ENCODE peak calls at places on chromosomes 2 and 18, in four cellular contexts. P, L, I and T are unnamed samples.

GRCh38 chr2:160427629-160428424 is 65.8 kb downstream of the RBMS1 start:
- DNase-seq in P (peak), L (peak), I (no peak), T (no peak)

GRCh38 chr18:50286391-50287027 is 983 bp downstream of the CXXC1 start:
- DNase-seq in P (no peak), L (no peak), I (no peak), T (peak)

GRCh38 chr2:128300621-128301020 is 18.0 kb downstream of the HS6ST1 start:
- DNase-seq in P (no peak), L (no peak), I (no peak), T (no peak)

GRCh38 chr18:62420151-62420512 is 95.0 kb downstream of the TNFRSF11A start:
- DNase-seq in P (peak), L (peak), I (no peak), T (no peak)

GRCh38 chr2:146867472-146867986 is 977.3 kb upstream of the ACVR2A start:
- DNase-seq in P (no peak), L (no peak), I (no peak), T (no peak)

GRCh38 chr2:159497256-159497655 is 119.1 kb downstream of the BAZ2B start:
- DNase-seq in P (peak), L (peak), I (no peak), T (peak)

GRCh38 chr2:55311444-55311870 is 42.4 kb upstream of the MTIF2 start:
- DNase-seq in P (peak), L (peak), I (no peak), T (peak)

GRCh38 chr2:24231461-24231881 is 56.6 kb downstream of the FAM228A start:
- DNase-seq in P (no peak), L (no peak), I (no peak), T (no peak)

GRCh38 chr2:239894276-239894675 is 130.9 kb downstream of the NDUFA10 start:
- DNase-seq in P (no peak), L (no peak), I (no peak), T (no peak)

GRCh38 chr2:160339291-160339690 is 139.2 kb upstream of the ITGB6 start:
- DNase-seq in P (no peak), L (peak), I (no peak), T (no peak)

GRCh38 chr2:83565231-83566025 is 893.7 kb downstream of the SUCLG1 start:
- DNase-seq in P (no peak), L (no peak), I (no peak), T (no peak)

GRCh38 chr2:64222351-64222750 is 78.1 kb upstream of the PELI1 start:
- DNase-seq in P (no peak), L (peak), I (no peak), T (no peak)

GRCh38 chr2:237697586-237698337 is 70.4 kb downstream of the LRRFIP1 start:
- DNase-seq in P (peak), L (peak), I (no peak), T (no peak)

GRCh38 chr2:15081356-15081755 is 448.8 kb downstream of the LRATD1 start:
- DNase-seq in P (no peak), L (no peak), I (no peak), T (no peak)

GRCh38 chr2:605674-606608 is 71.3 kb downstream of the TMEM18 start:
- DNase-seq in P (no peak), L (no peak), I (no peak), T (no peak)

GRCh38 chr2:24456610-24457556 is 34.2 kb upstream of the NCOA1 start:
- DNase-seq in P (peak), L (peak), I (peak), T (peak)

GRCh38 chr2:11646530-11646929 is 23.5 kb downstream of the NTSR2 start:
- DNase-seq in P (no peak), L (no peak), I (no peak), T (no peak)

GRCh38 chr2:199458017-199458805 is 472 bp upstream of the SATB2 start:
- DNase-seq in P (peak), L (peak), I (no peak), T (no peak)

GRCh38 chr2:169819106-169819505 is 5.6 kb downstream of the METTL5 start:
- DNase-seq in P (no peak), L (peak), I (no peak), T (no peak)

GRCh38 chr2:238180554-238180953 is 21.8 kb downstream of the ERFE start:
- DNase-seq in P (no peak), L (no peak), I (no peak), T (no peak)

GRCh38 chr2:143505542-143505941 is 376.3 kb downstream of the ARHGAP15 start:
- DNase-seq in P (no peak), L (no peak), I (no peak), T (no peak)

GRCh38 chr2:96091141-96091710 is 25.1 kb downstream of the ADRA2B start:
- DNase-seq in P (no peak), L (no peak), I (no peak), T (no peak)

GRCh38 chr18:70044626-70045025 is 97.0 kb upstream of the CD226 start:
- DNase-seq in P (peak), L (peak), I (no peak), T (peak)

GRCh38 chr2:146633159-146633558 is 1211.7 kb upstream of the ACVR2A start:
- DNase-seq in P (no peak), L (no peak), I (no peak), T (no peak)

GRCh38 chr2:197247083-197247482 is 63.5 kb downstream of the ANKRD44 start:
- DNase-seq in P (no peak), L (no peak), I (no peak), T (no peak)

GRCh38 chr2:8023241-8023640 is 658.6 kb upstream of the ID2 start:
- DNase-seq in P (peak), L (no peak), I (no peak), T (no peak)

GRCh38 chr2:238494573-238494961 is 67.8 kb downstream of the ASB1 start:
- DNase-seq in P (no peak), L (no peak), I (no peak), T (no peak)

GRCh38 chr18:37403100-37403781 is 162.4 kb downstream of the CELF4 start:
- DNase-seq in P (no peak), L (no peak), I (peak), T (peak)

GRCh38 chr2:222673883-222674282 is 2.4 kb downstream of the MOGAT1 start:
- DNase-seq in P (peak), L (no peak), I (no peak), T (no peak)

GRCh38 chr2:84435331-84436081 is 23.6 kb downstream of the SUCLG1 start:
- DNase-seq in P (no peak), L (no peak), I (peak), T (no peak)

DNA sequence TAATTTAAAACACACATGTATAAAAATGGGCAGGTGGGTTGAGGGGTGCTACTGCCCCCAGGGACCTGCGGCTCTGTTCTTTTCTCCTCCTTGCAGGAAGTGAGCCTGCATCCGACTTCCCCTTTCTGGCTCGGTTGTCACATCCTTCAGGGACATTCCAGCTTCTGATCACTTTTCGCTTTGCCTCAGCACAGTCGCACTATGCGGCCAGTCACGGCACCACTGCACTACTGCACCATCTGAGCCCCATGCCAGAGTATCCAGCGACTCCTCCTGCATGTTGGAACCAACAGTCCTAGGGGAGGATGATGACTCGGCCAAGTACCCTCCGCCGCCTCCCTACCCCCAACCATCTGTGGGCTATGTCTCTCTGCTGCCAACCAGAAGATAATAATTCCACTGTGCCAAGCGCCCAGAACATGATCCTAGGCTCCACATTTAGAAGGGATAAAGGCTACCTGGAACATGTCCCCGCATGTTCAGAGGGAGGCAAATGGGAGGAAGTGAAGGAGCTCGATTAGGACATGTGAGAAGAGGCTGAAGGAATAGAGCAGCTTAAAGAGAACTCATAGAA is 17.6 kb downstream of the CDC42EP3 start:
- DNase-seq in P (peak), L (no peak), I (peak), T (no peak)
- TF ChIP-seq POLR2A in P (no peak), L (peak), I (no peak), T (no peak)

GRCh38 chr2:132645176-132645575 is 24.8 kb downstream of the LYPD1 start:
- DNase-seq in P (no peak), L (no peak), I (peak), T (no peak)
- TF ChIP-seq POLR2A in P (no peak), L (no peak), I (no peak), T (no peak)

GRCh38 chr2:29786361-29786760 is 135.0 kb downstream of the ALK start:
- DNase-seq in P (no peak), L (no peak), I (no peak), T (no peak)
- TF ChIP-seq POLR2A in P (no peak), L (no peak), I (no peak), T (no peak)

GRCh38 chr2:1621041-1621440 is 123.3 kb downstream of the PXDN start:
- DNase-seq in P (no peak), L (no peak), I (no peak), T (no peak)

GRCh38 chr2:1620081-1620480 is 124.2 kb downstream of the PXDN start:
- DNase-seq in P (no peak), L (no peak), I (no peak), T (no peak)

GRCh38 chr2:1618191-1618961 is 125.9 kb downstream of the PXDN start:
- DNase-seq in P (no peak), L (no peak), I (no peak), T (no peak)

GRCh38 chr2:1617425-1618021 is 126.8 kb downstream of the PXDN start:
- DNase-seq in P (no peak), L (no peak), I (no peak), T (no peak)

DNA sequence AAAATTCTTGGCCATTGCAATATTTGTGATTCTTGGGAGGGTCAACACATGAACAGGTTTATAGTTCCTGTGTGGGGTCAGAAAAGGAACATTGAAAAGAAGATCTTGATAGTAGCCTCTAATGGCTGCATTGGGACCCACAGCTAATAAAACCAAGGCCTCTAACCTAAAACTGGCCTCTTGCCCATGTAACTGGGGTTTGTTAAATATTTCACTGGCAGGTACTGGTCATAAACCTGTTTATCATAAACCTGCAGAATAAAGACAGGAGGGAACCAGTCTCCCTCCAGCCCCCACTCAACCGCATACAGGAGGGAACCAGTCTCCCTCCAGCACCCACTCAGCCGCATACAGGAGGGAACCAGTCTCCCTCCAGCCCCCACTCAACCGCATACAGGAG is 125.3 kb downstream of the PXDN start:
- DNase-seq in P (no peak), L (no peak), I (no peak), T (no peak)
- TF ChIP-seq POLR2A in P (no peak), L (no peak), I (no peak), T (no peak)

DNA sequence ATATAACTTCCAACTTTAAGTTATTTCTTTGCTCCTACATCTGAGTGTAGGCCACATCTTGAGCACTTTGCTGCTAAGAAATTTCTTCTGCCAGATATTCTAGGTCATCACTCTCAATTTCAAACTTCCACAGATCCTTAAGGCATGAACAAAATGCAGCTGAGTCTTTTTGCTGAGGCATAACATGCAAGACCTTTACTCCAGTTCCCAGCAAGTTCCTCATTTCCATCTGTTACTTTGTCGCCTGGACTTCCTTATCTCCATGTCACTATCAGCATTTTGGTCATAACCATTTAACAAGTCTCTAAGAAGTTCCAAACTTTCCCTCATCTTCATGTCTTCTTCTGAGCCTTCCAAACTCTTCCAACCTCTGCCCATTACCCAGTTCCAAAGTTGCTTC is 1077.3 kb upstream of the TMEFF2 start:
- DNase-seq in P (peak), L (no peak), I (no peak), T (no peak)
- TF ChIP-seq POLR2A in P (no peak), L (no peak), I (no peak), T (no peak)